ENCODE peak calls at places on chromosomes 4 and X, in four cellular contexts. A, P, Z and U are unnamed samples.

GRCh38 chrX:136635235-136635634 is 12.7 kb upstream of the CD40LG start:
- DNase-seq in A (no peak), P (no peak), Z (no peak), U (no peak)

GRCh38 chrX:7689791-7690412 is 153.1 kb upstream of the VCX start:
- DNase-seq in P (no peak), Z (no peak), A (peak), U (no peak)

GRCh38 chr4:166324321-166324720 is 451.3 kb downstream of the TLL1 start:
- DNase-seq in Z (peak), P (no peak), A (no peak), U (peak)

GRCh38 chrX:39331062-39331704 is 529.9 kb downstream of the MID1IP1 start:
- DNase-seq in Z (no peak), A (no peak), P (no peak), U (no peak)

GRCh38 chr4:188242041-188242440 is 102.8 kb downstream of the TRIML1 start:
- DNase-seq in Z (no peak), A (no peak), P (no peak), U (no peak)

GRCh38 chr4:26131711-26132110 is 189.1 kb upstream of the RBPJ start:
- DNase-seq in P (no peak), A (no peak), Z (no peak), U (no peak)

GRCh38 chr4:24642941-24643628 is 58.7 kb upstream of the DHX15 start:
- DNase-seq in P (no peak), Z (no peak), A (no peak), U (no peak)

GRCh38 chrX:119155416-119156035 is 27.9 kb upstream of the KIAA1210 start:
- DNase-seq in A (no peak), P (no peak), Z (no peak), U (no peak)

GRCh38 chr4:123116412-123116811 is 194.0 kb upstream of the NUDT6 start:
- DNase-seq in A (no peak), P (no peak), Z (no peak), U (no peak)

GRCh38 chr4:172953896-172954568 is 214.6 kb upstream of the GALNT7 start:
- DNase-seq in A (no peak), P (no peak), Z (no peak), U (no peak)

GRCh38 chr4:177070533-177070932 is 239.1 kb upstream of the NEIL3 start:
- DNase-seq in A (no peak), P (no peak), Z (no peak), U (no peak)

GRCh38 chr4:3482707-3483106 is 19.6 kb downstream of the DOK7 start:
- DNase-seq in Z (no peak), A (no peak), P (no peak), U (no peak)

GRCh38 chrX:12922600-12922919 is 16.1 kb downstream of the TLR8 start:
- DNase-seq in A (no peak), Z (no peak), P (no peak), U (no peak)

GRCh38 chr4:78213218-78213617 is 156.1 kb downstream of the FRAS1 start:
- DNase-seq in Z (no peak), A (peak), P (no peak), U (no peak)

GRCh38 chr4:156321203-156321602 is 367.5 kb upstream of the CTSO start:
- DNase-seq in A (no peak), P (no peak), Z (no peak), U (no peak)

GRCh38 chr4:56874166-56874565 is 33.5 kb upstream of the REST start:
- DNase-seq in P (no peak), Z (no peak), A (peak), U (no peak)

GRCh38 chrX:101191217-101191750 is 28.3 kb upstream of the DRP2 start:
- DNase-seq in Z (peak), A (no peak), P (peak), U (peak)

GRCh38 chrX:107677501-107677901 is 49.2 kb downstream of the PRPS1 start:
- DNase-seq in Z (no peak), A (no peak), P (no peak), U (no peak)

GRCh38 chr4:78477276-78477675 is 74.3 kb upstream of the ANXA3 start:
- DNase-seq in Z (no peak), A (no peak), P (no peak), U (no peak)

GRCh38 chr4:169791527-169792156 is 33.9 kb upstream of the HPF1 start:
- DNase-seq in Z (peak), A (peak), P (no peak), U (peak)

GRCh38 chr4:71009091-71009490 is 15.6 kb downstream of the DCK start:
- DNase-seq in Z (no peak), P (no peak), A (no peak), U (no peak)

GRCh38 chr4:111641813-111642579 is 503.3 kb upstream of the FAM241A start:
- DNase-seq in Z (peak), P (peak), A (peak), U (peak)

GRCh38 chr4:109722357-109722756 is 7.5 kb downstream of the PLA2G12A start:
- DNase-seq in A (no peak), P (no peak), Z (no peak), U (no peak)

GRCh38 chr4:76663794-76664193 is 228.8 kb downstream of the SHROOM3 start:
- DNase-seq in Z (no peak), P (no peak), A (no peak), U (no peak)

GRCh38 chrX:97328853-97329252 is 445.1 kb downstream of the RPA4 start:
- DNase-seq in Z (no peak), A (no peak), P (no peak), U (no peak)

GRCh38 chr4:58136611-58137010 is 1026.4 kb upstream of the IGFBP7 start:
- DNase-seq in A (no peak), Z (no peak), P (no peak), U (no peak)

GRCh38 chr4:153780876-153781275 is 8.0 kb downstream of the SFRP2 start:
- DNase-seq in Z (no peak), P (no peak), A (no peak), U (no peak)

GRCh38 chr4:3469386-3470243 is 6.5 kb downstream of the DOK7 start:
- DNase-seq in P (no peak), A (no peak), Z (no peak), U (no peak)

GRCh38 chr4:4439782-4440181 is 52.9 kb downstream of the NSG1 start:
- DNase-seq in A (no peak), Z (no peak), P (no peak), U (no peak)

GRCh38 chrX:37350034-37350365 is 836 bp downstream of the PRRG1 start:
- DNase-seq in P (peak), Z (no peak), A (peak), U (no peak)

GRCh38 chrX:40132751-40133150 is 35.0 kb upstream of the BCOR start:
- DNase-seq in Z (no peak), P (peak), A (no peak), U (no peak)

GRCh38 chr4:182862166-182862875 is 54.9 kb downstream of the DCTD start:
- DNase-seq in Z (no peak), A (peak), P (no peak), U (no peak)

GRCh38 chr4:130395871-130396270 is 1299.9 kb downstream of the C4orf33 start:
- DNase-seq in Z (no peak), A (no peak), P (no peak), U (no peak)

GRCh38 chr4:1967512-1968149 is 41.1 kb downstream of the NELFA start:
- DNase-seq in A (no peak), P (no peak), Z (no peak), U (no peak)

GRCh38 chrX:109782994-109783711 is 50.1 kb upstream of the ACSL4 start:
- DNase-seq in A (no peak), P (no peak), Z (no peak), U (no peak)

GRCh38 chr4:155578726-155579385 is 87.8 kb upstream of the GUCY1A1 start:
- DNase-seq in Z (no peak), A (no peak), P (no peak), U (no peak)

GRCh38 chrX:111352424-111352823 is 59.6 kb downstream of the DCX start:
- DNase-seq in Z (no peak), A (no peak), P (no peak), U (no peak)

GRCh38 chr4:180527993-180528392 is 1715.2 kb upstream of the TENM3 start:
- DNase-seq in P (no peak), Z (no peak), A (no peak), U (no peak)

GRCh38 chr4:2935762-2936743 is 27.2 kb downstream of the NOP14 start:
- DNase-seq in P (peak), Z (no peak), A (no peak), U (no peak)